ENCODE peak calls at places on chromosomes 4 and X, in four cellular contexts. Q, J, X and G are unnamed samples.

GRCh38 chrX:111035991-111036390 is 60.0 kb upstream of the PAK3 start:
- DNase-seq in J (no peak), Q (no peak), X (no peak), G (peak; percentile 3)

GRCh38 chr4:150235795-150236385 is 157.6 kb downstream of the DCLK2 start:
- DNase-seq in X (no peak), Q (no peak), J (peak; percentile 69), G (no peak)

GRCh38 chr4:80307774-80308465 is 27.6 kb upstream of the CFAP299 start:
- DNase-seq in Q (no peak), J (peak; percentile 83), X (no peak), G (peak; percentile 71)

GRCh38 chr4:104758574-104758973 is 263.9 kb upstream of the CXXC4 start:
- DNase-seq in X (no peak), J (no peak), Q (no peak), G (no peak)

GRCh38 chrX:21509912-21510311 is 135.7 kb downstream of the CNKSR2 start:
- DNase-seq in Q (no peak), J (peak; percentile 16), X (no peak), G (no peak)

GRCh38 chrX:15336023-15336413 is 695 bp upstream of the PIGA start:
- DNase-seq in Q (no peak), J (peak; percentile 57), X (no peak), G (peak; percentile 33)

GRCh38 chr4:112270643-112271484 is 14.8 kb downstream of the TIFA start:
- DNase-seq in Q (no peak), J (peak; percentile 92), X (no peak), G (peak; percentile 70)

GRCh38 chrX:7235071-7235470 is 87.1 kb upstream of the PUDP start:
- DNase-seq in J (no peak), X (no peak), Q (no peak), G (no peak)

GRCh38 chr4:78845469-78845868 is 69.3 kb downstream of the BMP2K start:
- DNase-seq in X (no peak), J (peak; percentile 41), Q (no peak), G (no peak)

GRCh38 chr4:16627999-16628398 is 270.4 kb downstream of the LDB2 start:
- DNase-seq in J (peak; percentile 92), Q (no peak), X (no peak), G (no peak)

GRCh38 chrX:141760761-141761160 is 62.2 kb upstream of the SPANXD start:
- DNase-seq in X (no peak), J (peak; percentile 66), Q (no peak), G (peak; percentile 88)

GRCh38 chr4:148355442-148356123 is 86.6 kb downstream of the NR3C2 start:
- DNase-seq in X (no peak), Q (no peak), J (no peak), G (no peak)

GRCh38 chr4:117676153-117676552 is 358.1 kb upstream of the NDST3 start:
- DNase-seq in Q (no peak), J (no peak), X (no peak), G (no peak)

GRCh38 chr4:183919173-183919572 is 14.1 kb downstream of the STOX2 start:
- DNase-seq in J (no peak), X (no peak), Q (no peak), G (no peak)

GRCh38 chrX:10656214-10656613 is 35.8 kb upstream of the MID1 start:
- DNase-seq in Q (no peak), J (no peak), X (no peak), G (no peak)

GRCh38 chr4:6957994-6958393 is 48.4 kb downstream of the TBC1D14 start:
- DNase-seq in X (no peak), J (no peak), Q (no peak), G (no peak)

GRCh38 chr4:53916431-53916889 is 147.9 kb downstream of the CHIC2 start:
- DNase-seq in Q (no peak), X (no peak), J (peak; percentile 74), G (peak; percentile 74)

GRCh38 chr4:48905363-48906015 is 1.1 kb downstream of the OCIAD2 start:
- DNase-seq in J (peak; percentile 74), Q (no peak), X (no peak), G (peak; percentile 65)

GRCh38 chr4:41725254-41725653 is 23.3 kb downstream of the PHOX2B start:
- DNase-seq in J (no peak), X (no peak), Q (no peak), G (no peak)

GRCh38 chr4:81714251-81714650 is 242.5 kb upstream of the RASGEF1B start:
- DNase-seq in Q (no peak), X (no peak), J (no peak), G (no peak)

GRCh38 chr4:158938462-158939044 is 164.3 kb upstream of the RAPGEF2 start:
- DNase-seq in Q (no peak), J (peak; percentile 24), X (no peak), G (peak; percentile 24)

GRCh38 chr4:123816462-123816861 is 419.9 kb downstream of the SPRY1 start:
- DNase-seq in J (no peak), X (no peak), Q (no peak), G (no peak)

GRCh38 chrX:129719931-129720520 is 18.8 kb upstream of the XPNPEP2 start:
- DNase-seq in X (no peak), Q (no peak), J (no peak), G (no peak)

GRCh38 chrX:69093960-69094935 is 71.0 kb downstream of the PJA1 start:
- DNase-seq in X (no peak), Q (no peak), J (peak; percentile 62), G (peak; percentile 20)

GRCh38 chr4:146342600-146343192 is 128.4 kb downstream of the REELD1 start:
- DNase-seq in Q (no peak), X (no peak), J (peak; percentile 47), G (peak; percentile 28)

GRCh38 chr4:185086053-185086452 is 57.0 kb upstream of the SLC25A4 start:
- DNase-seq in X (no peak), J (no peak), Q (no peak), G (no peak)

GRCh38 chrX:35351795-35352483 is 409.3 kb downstream of the FAM47B start:
- DNase-seq in Q (no peak), X (no peak), J (no peak), G (no peak)

GRCh38 chr4:180675368-180675675 is 1567.9 kb upstream of the TENM3 start:
- DNase-seq in Q (no peak), J (no peak), X (no peak), G (no peak)

GRCh38 chrX:131677655-131678628 is 134.1 kb downstream of the OR13H1 start:
- DNase-seq in J (peak; percentile 19), Q (no peak), X (no peak), G (peak; percentile 6)

GRCh38 chrX:131827935-131828334 is 195.2 kb upstream of the STK26 start:
- DNase-seq in J (no peak), Q (no peak), X (no peak), G (peak; percentile 17)

GRCh38 chr4:120830204-120830603 is 92.3 kb downstream of the PRDM5 start:
- DNase-seq in X (no peak), J (no peak), Q (no peak), G (no peak)

GRCh38 chr4:151922811-151923210 is 162.0 kb upstream of the GATB start:
- DNase-seq in X (no peak), J (no peak), Q (no peak), G (no peak)

GRCh38 chr4:184952522-184952921 is 65.8 kb upstream of the HELT start:
- DNase-seq in J (no peak), Q (no peak), X (no peak), G (no peak)

GRCh38 chrX:141221611-141222010 is 20.7 kb downstream of the SPANXC start:
- DNase-seq in Q (no peak), J (no peak), X (no peak), G (no peak)

GRCh38 chrX:22795680-22796079 is 204.1 kb upstream of the DDX53 start:
- DNase-seq in Q (no peak), J (peak; percentile 10), X (no peak), G (no peak)

GRCh38 chrX:107551546-107551945 is 76.8 kb upstream of the PRPS1 start:
- DNase-seq in X (no peak), J (no peak), Q (no peak), G (no peak)